ENCODE peak calls at places on chromosomes 5 and 9, in four cellular contexts. Q is stomach, N is OCI-LY7, O is HepG2. S is an unnamed sample. For H3K36me3, the result is how much of the 10 kb centered on the place peaks cover.

GRCh38 chr9:26324787-26325186 is 567.8 kb downstream of the CAAP1 start:
- DNase-seq in O (no peak), N (no peak), Q (no peak), S (no peak)

GRCh38 chr9:110579763-110580255 is 268 bp upstream of the SVEP1 start:
- DNase-seq in O (no peak), N (no peak), Q (no peak), S (no peak)

GRCh38 chr5:77993799-77994318 is 217.7 kb upstream of the TBCA start:
- DNase-seq in O (no peak), Q (no peak), N (no peak), S (no peak)

GRCh38 chr5:41507501-41507900 is 2.9 kb downstream of the PLCXD3 start:
- DNase-seq in O (no peak), Q (no peak), N (no peak), S (no peak)

GRCh38 chr5:155082401-155082800 is 68.8 kb downstream of the KIF4B start:
- DNase-seq in N (no peak), Q (no peak), O (no peak), S (peak)

GRCh38 chr9:36818965-36819870 is 214.8 kb downstream of the PAX5 start:
- DNase-seq in Q (no peak), O (no peak), N (no peak), S (no peak)

GRCh38 chr9:94767331-94768099 is 41.0 kb downstream of the AOPEP start:
- DNase-seq in Q (no peak), O (no peak), N (no peak), S (no peak)

GRCh38 chr5:15694694-15695093 is 194.7 kb downstream of the FBXL7 start:
- DNase-seq in N (no peak), O (no peak), Q (no peak), S (no peak)

GRCh38 chr5:72369301-72370079 is 49.3 kb downstream of the PTCD2 start:
- DNase-seq in O (no peak), N (no peak), Q (no peak), S (no peak)

GRCh38 chr9:127424669-127424986 is 446 bp downstream of the ZNF79 start:
- DNase-seq in O (no peak), N (peak), Q (no peak), S (no peak)

GRCh38 chr9:28234133-28234898 is 661.0 kb upstream of the C9orf72 start:
- DNase-seq in N (no peak), O (no peak), Q (no peak), S (peak)

GRCh38 chr9:127915801-127916664 is 808 bp downstream of the ST6GALNAC4 start:
- DNase-seq in Q (no peak), N (peak), O (no peak), S (no peak)

GRCh38 chr9:136927343-136928261 is 16.9 kb downstream of the FBXW5 start:
- DNase-seq in N (no peak), Q (no peak), O (no peak), S (peak)

GRCh38 chr9:136926749-136927148 is 17.8 kb downstream of the FBXW5 start:
- DNase-seq in Q (no peak), O (no peak), N (no peak), S (no peak)

GRCh38 chr9:136923881-136924280 is 20.7 kb downstream of the FBXW5 start:
- DNase-seq in O (no peak), Q (no peak), N (peak), S (no peak)

GRCh38 chr9:136925414-136926153 is 19.0 kb downstream of the FBXW5 start:
- DNase-seq in N (no peak), O (no peak), Q (no peak), S (no peak)

GRCh38 chr9:136926154-136926704 is 18.3 kb downstream of the FBXW5 start:
- DNase-seq in N (no peak), O (no peak), Q (no peak), S (peak)
- H3K36me3 ChIP-seq in N (half or more), O (under half), Q (half or more), S (under half)

DNA sequence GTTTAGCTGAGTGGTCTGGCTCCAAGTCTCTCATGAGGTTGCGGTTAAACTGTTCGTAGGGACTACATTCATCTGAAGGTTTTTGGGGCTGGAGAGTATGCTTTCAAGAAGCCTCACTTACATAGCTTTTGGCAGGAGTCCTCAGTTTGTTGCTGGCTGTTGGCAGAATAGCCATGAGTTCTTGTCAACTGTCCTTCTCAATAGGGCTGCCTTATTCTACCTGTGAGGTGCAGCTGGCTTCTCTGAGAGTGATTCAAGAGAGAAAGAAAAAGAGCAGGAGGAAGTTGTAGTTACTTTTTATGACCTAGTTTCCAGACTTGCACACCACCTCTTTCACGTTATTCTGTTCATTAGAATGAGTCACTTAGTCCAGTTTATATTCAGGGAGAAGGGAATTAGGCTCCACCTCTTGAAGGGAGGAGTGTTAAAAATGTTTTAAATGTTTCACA is 33.2 kb downstream of the YTHDC2 start:
- DNase-seq in N (no peak), Q (no peak), O (no peak), S (peak)
- H3K27ac ChIP-seq in N (no peak), Q (no peak), O (no peak), S (no peak)

GRCh38 chr5:56499877-56500276 is 266.7 kb upstream of the ANKRD55 start:
- DNase-seq in Q (no peak), N (no peak), O (no peak), S (no peak)
- H3K36me3 ChIP-seq in Q (under half), N (under half), O (under half), S (under half)

GRCh38 chr5:151029179-151029855 is 8.9 kb downstream of the GPX3 start:
- DNase-seq in O (no peak), N (no peak), Q (no peak), S (no peak)
- H3K27ac ChIP-seq in O (no peak), N (no peak), Q (peak), S (no peak)

GRCh38 chr5:43613370-43613769 is 10.4 kb downstream of the NNT start:
- DNase-seq in N (no peak), Q (no peak), O (no peak), S (no peak)
- H3K36me3 ChIP-seq in N (half or more), Q (half or more), O (under half), S (under half)

DNA sequence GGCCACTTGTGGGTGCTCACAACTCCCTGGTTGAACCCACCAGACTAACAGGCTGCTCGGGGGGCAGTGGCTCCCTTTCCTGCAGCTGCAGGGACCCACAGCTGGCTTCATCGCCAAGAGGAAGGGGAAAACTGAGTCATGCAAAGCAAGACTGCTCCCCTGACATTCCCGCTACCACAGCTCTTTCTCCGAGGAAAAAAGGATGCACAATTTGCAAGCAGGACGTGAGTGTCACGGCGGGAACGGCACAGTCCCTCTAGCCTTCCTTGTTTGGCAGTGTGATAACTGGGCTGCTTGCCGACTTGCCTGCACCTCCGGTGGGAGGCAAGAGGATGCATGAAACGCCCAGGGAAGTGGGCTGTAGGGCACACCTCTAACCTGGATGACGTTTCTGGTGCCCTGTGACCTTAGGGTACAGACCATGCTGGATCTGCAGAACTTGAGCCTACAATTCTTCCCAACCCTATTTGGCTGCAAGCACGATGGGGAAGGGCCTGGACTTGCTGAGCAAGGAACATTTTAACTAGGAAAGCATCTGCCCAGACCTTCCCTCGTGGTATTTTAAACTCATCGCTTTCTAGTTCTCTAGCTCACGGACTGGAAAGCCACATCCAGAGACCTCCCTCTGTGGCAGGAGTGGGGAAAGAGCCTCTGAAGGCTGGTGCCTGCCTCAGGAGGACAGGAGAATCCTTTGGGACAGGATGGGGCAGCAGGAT is 7.8 kb downstream of the SH3PXD2B start:
- DNase-seq in N (no peak), Q (no peak), O (no peak), S (no peak)
- H3K27ac ChIP-seq in N (no peak), Q (peak), O (no peak), S (no peak)

DNA sequence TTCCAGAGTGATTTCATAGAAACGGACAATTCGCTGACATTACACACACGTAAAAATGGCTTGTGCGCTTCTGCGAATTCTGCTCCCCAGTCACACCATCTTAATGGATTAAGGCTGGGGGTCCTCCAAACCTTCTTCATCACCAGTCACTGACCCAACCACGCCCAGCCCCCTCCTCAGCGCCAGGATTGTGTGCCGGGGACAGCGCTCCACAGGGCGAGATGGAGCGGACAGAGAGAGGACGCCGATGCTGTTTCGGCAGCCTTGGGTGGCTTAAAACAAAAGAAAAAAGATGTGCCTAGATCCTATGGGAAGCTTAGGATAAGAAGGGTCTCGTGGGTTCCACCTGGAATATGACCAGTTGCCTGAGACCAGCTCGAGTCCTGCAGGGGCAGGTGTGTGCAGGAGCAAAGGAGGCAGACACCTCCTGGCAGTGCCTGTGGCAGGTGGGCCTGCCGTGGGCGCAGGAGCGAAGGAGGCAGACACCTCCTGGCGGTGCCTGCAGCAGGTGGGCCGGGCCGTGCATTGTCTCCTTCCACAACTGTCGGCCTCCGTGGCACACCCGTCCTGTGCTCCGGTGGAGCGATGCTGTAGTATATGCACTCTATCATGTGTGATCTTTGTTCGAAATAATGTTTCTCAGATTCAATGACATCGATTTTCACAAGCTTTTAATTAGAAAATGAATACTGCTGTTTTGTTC is 20.9 kb downstream of the BRD9 start:
- DNase-seq in Q (no peak), N (no peak), O (no peak), S (no peak)
- H3K36me3 ChIP-seq in Q (half or more), N (half or more), O (under half), S (half or more)